ENCODE peak calls at places on chromosomes 5 and 9, in five cellular contexts. J, I, G, X and E are unnamed samples.

GRCh38 chr5:34564706-34565235 is 91.4 kb upstream of the RAI14 start:
- DNase-seq in I (no peak), G (no peak), X (no peak), J (no peak), E (no peak)

GRCh38 chr9:78763424-78763823 is 466.5 kb downstream of the PSAT1 start:
- DNase-seq in J (no peak), I (no peak), X (no peak), G (no peak), E (no peak)

GRCh38 chr5:62578540-62578939 is at the start of gene LRRC70:
- DNase-seq in X (no peak), J (peak; percentile 82), G (no peak), I (no peak), E (no peak)

GRCh38 chr5:761206-761771 is 23.2 kb downstream of the ZDHHC11B start:
- DNase-seq in X (no peak), J (no peak), G (no peak), I (no peak), E (peak; percentile 36)

GRCh38 chr5:143182901-143183820 is 220.3 kb downstream of the NR3C1 start:
- DNase-seq in G (no peak), X (peak; percentile 13), I (no peak), J (no peak), E (peak; percentile 3)

GRCh38 chr5:80245986-80246781 is 9.7 kb downstream of the SERINC5 start:
- DNase-seq in I (no peak), G (no peak), J (no peak), X (no peak), E (no peak)

GRCh38 chr5:54390015-54390414 is 65.5 kb upstream of the HSPB3 start:
- DNase-seq in J (no peak), G (no peak), I (peak; percentile 39), X (peak; percentile 14), E (no peak)

GRCh38 chr5:58466939-58467338 is 7.1 kb upstream of the PLK2 start:
- DNase-seq in J (no peak), G (no peak), X (peak; percentile 29), I (no peak), E (no peak)

GRCh38 chr5:2634399-2635176 is 116.9 kb downstream of the IRX2 start:
- DNase-seq in I (no peak), J (no peak), G (no peak), X (no peak), E (no peak)

GRCh38 chr5:171422902-171423663 is 3.6 kb downstream of the FGF18 start:
- DNase-seq in I (no peak), X (no peak), G (no peak), J (no peak), E (no peak)

GRCh38 chr5:61030163-61030482 is 85.1 kb downstream of the NDUFAF2 start:
- DNase-seq in G (no peak), J (no peak), X (no peak), I (no peak), E (no peak)

GRCh38 chr9:36064448-36065037 is 27.8 kb downstream of the RECK start:
- DNase-seq in J (no peak), I (no peak), X (no peak), G (peak; percentile 14), E (no peak)

GRCh38 chr5:136446565-136446964 is 81.2 kb upstream of the TRPC7 start:
- DNase-seq in J (no peak), X (no peak), I (no peak), G (no peak), E (no peak)
- TF ChIP-seq CTCF in J (peak; percentile 50), X (no peak), I (peak; percentile 31), G (no peak), E (no peak)

GRCh38 chr5:55929020-55929799 is 65.6 kb downstream of the IL6ST start:
- DNase-seq in I (no peak), J (no peak), X (no peak), G (no peak), E (no peak)
- H3K27ac ChIP-seq in I (no peak overlapping the region), J (no peak overlapping the region), X (no peak overlapping the region), G (no peak overlapping the region), E (no peak overlapping the region)

DNA sequence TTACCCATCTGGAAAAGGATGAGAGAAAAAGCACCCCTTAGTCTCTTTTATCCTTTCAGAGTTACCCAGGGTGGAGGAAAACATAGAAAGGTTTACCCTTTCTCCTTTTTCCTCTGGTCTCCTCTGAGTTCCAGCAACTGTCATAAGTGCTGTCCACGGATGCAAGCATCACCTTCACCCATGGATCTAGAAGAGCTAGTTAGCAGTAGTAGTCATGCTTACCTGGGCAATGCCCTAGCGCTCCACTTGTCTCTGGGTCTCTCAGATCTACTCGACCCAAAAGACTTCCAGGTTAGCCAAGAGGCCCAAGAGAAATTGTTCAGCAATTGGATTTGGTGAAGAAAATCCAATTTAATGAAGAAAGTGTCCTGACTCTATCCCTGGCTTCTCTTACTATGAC is 656.2 kb upstream of the PTPRD start:
- DNase-seq in I (no peak), J (peak; percentile 11), G (no peak), X (no peak), E (no peak)
- H3K9me3 ChIP-seq in I (no peaks in the 10 kb centered on the region), J (peaks cover 9% of the 10 kb centered on the region), G (peaks cover 3% of the 10 kb centered on the region), X (peaks cover 5% of the 10 kb centered on the region), E (peaks cover 8% of the 10 kb centered on the region)

GRCh38 chr5:15286659-15287058 is 213.3 kb upstream of the FBXL7 start:
- DNase-seq in G (peak; percentile 35), J (no peak), X (no peak), I (no peak), E (no peak)
- TF ChIP-seq CTCF in G (peak; percentile 37), J (no peak), X (no peak), I (no peak), E (no peak)

GRCh38 chr9:97186493-97186892 is 121.0 kb upstream of the CCDC180 start:
- DNase-seq in J (no peak), I (no peak), G (no peak), X (no peak), E (no peak)
- H3K27ac ChIP-seq in J (no peak overlapping the region), I (no peak overlapping the region), G (no peak overlapping the region), X (no peak overlapping the region), E (no peak overlapping the region)

GRCh38 chr9:96771124-96771523 is 6.8 kb downstream of the ZNF510 start:
- DNase-seq in I (no peak), X (no peak), G (no peak), J (no peak), E (no peak)
- H3K9me3 ChIP-seq in I (peaks cover 47% of the 10 kb centered on the region), X (peaks cover 55% of the 10 kb centered on the region), G (no peaks in the 10 kb centered on the region), J (peaks cover 60% of the 10 kb centered on the region), E (peaks cover 57% of the 10 kb centered on the region)

GRCh38 chr5:19795218-19795617 is 192.8 kb downstream of the CDH18 start:
- DNase-seq in I (peak; percentile 51), X (no peak), G (no peak), J (no peak), E (no peak)
- TF ChIP-seq CTCF in I (peak; percentile 26), X (no peak), G (peak; percentile 9), J (no peak), E (no peak)

GRCh38 chr9:16868706-16869105 is 1.8 kb downstream of the BNC2 start:
- DNase-seq in X (no peak), J (no peak), I (no peak), G (no peak), E (no peak)

GRCh38 chr9:16867571-16868311 is 2.7 kb downstream of the BNC2 start:
- DNase-seq in I (no peak), J (no peak), G (no peak), X (no peak), E (no peak)

GRCh38 chr9:16866542-16866941 is 3.9 kb downstream of the BNC2 start:
- DNase-seq in G (no peak), I (no peak), J (no peak), X (no peak), E (no peak)

GRCh38 chr9:16869140-16869903 is 1.1 kb downstream of the BNC2 start:
- DNase-seq in I (no peak), J (no peak), X (peak; percentile 24), G (peak; percentile 28), E (no peak)

DNA sequence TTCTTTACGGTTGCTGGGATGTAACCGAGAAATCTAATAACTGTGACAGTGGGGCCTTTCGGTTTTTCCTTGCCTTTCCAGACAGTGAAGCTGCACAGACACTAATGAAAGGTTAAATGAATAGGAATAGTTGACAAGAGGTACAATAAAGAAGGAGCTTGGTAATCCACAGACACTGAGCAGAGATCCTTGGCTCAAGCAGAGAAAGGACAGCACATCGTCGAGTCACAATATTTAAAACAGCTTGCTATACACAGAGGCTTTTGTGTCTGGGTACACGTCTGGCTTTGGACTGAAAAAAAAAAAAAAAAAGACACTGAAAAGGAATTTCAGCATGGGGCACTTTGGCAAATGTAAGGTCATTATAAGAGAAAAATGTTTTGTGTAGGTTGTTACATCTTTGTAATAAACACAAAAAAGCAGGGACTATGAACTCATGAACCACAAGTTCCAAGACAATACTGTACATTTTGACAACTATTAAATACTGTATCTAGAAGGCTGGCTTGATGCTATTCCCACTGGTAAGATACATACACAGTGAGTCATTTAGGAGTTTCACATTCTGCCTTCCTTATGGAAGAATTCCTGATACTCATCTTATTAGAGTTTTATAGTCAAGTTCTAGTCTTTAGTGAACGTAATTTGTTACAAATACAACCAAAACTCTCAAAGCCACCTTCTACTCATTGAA is 5.6 kb downstream of the BNC2 start:
- DNase-seq in J (no peak), G (no peak), X (no peak), I (no peak), E (no peak)
- H3K27ac ChIP-seq in J (no peak overlapping the region), G (no peak overlapping the region), X (peak overlapping the region; percentile 92), I (no peak overlapping the region), E (no peak overlapping the region)